ENCODE peak calls at places on chromosomes 16 and 17, in four cellular contexts. C, B, N and H are unnamed samples.

GRCh38 chr17:36545093-36545464 is 360 bp downstream of the GGNBP2 start:
- DNase-seq in C (no peak), N (no peak), B (no peak), H (no peak)

GRCh38 chr16:81292936-81293335 is 21.8 kb upstream of the GAN start:
- DNase-seq in C (no peak), N (no peak), B (no peak), H (no peak)

GRCh38 chr17:69539781-69540319 is 125.4 kb downstream of the MAP2K6 start:
- DNase-seq in C (no peak), N (no peak), B (no peak), H (no peak)

GRCh38 chr16:30472328-30472942 is at the start of gene ITGAL:
- DNase-seq in C (no peak), B (peak), N (no peak), H (no peak)

GRCh38 chr16:58054289-58054688 is 28.7 kb downstream of the MMP15 start:
- DNase-seq in C (no peak), N (no peak), B (no peak), H (no peak)

GRCh38 chr16:66164581-66164980 is 201.9 kb upstream of the CDH5 start:
- DNase-seq in C (no peak), B (no peak), N (no peak), H (no peak)

GRCh38 chr17:38585056-38585804 is 20.5 kb downstream of the SRCIN1 start:
- DNase-seq in N (peak), B (no peak), C (no peak), H (no peak)

GRCh38 chr17:57668332-57668731 is 76.8 kb downstream of the CCDC182 start:
- DNase-seq in C (no peak), B (no peak), N (no peak), H (no peak)

GRCh38 chr17:13087802-13088201 is 70.0 kb upstream of the ELAC2 start:
- DNase-seq in B (no peak), N (no peak), C (no peak), H (no peak)

GRCh38 chr16:67719778-67720144 is 645 bp upstream of the GFOD2 start:
- DNase-seq in B (no peak), C (peak), N (peak), H (peak)

GRCh38 chr17:21823643-21824042 is 131.3 kb downstream of the KCNJ18 start:
- DNase-seq in N (no peak), B (no peak), C (no peak), H (no peak)

GRCh38 chr17:82434216-82434565 is 15.8 kb upstream of the OGFOD3 start:
- DNase-seq in B (no peak), C (no peak), N (no peak), H (no peak)

GRCh38 chr17:73566905-73567782 is 77.1 kb downstream of the SDK2 start:
- DNase-seq in C (no peak), B (no peak), N (no peak), H (no peak)

GRCh38 chr17:48051706-48052486 is 3.7 kb downstream of the NFE2L1 start:
- DNase-seq in C (peak), N (peak), B (no peak), H (no peak)

GRCh38 chr16:8241408-8241807 is 348.9 kb downstream of the TMEM114 start:
- DNase-seq in C (no peak), N (no peak), B (no peak), H (no peak)

GRCh38 chr16:88403794-88404581 is 21.2 kb downstream of the ZNF469 start:
- DNase-seq in C (no peak), N (no peak), B (no peak), H (no peak)

GRCh38 chr17:62802531-62803205 is 5.4 kb downstream of the MARCHF10 start:
- DNase-seq in C (no peak), B (no peak), N (no peak), H (no peak)

GRCh38 chr16:29916979-29917378 is 9.0 kb downstream of the KCTD13 start:
- DNase-seq in N (peak), C (no peak), B (no peak), H (no peak)

GRCh38 chr17:17503566-17504130 is 7.5 kb upstream of the RASD1 start:
- DNase-seq in C (no peak), B (no peak), N (no peak), H (no peak)

GRCh38 chr16:78425957-78426590 is 326.6 kb downstream of the WWOX start:
- DNase-seq in N (no peak), C (no peak), B (no peak), H (peak)

GRCh38 chr16:88479795-88480760 is 27.0 kb downstream of the ZFPM1 start:
- DNase-seq in B (no peak), N (no peak), C (no peak), H (no peak)

GRCh38 chr16:72787519-72788268 is 260.2 kb downstream of the ZFHX3 start:
- DNase-seq in N (no peak), C (no peak), B (peak), H (no peak)

GRCh38 chr16:88705076-88705684 is 1.0 kb downstream of the RNF166 start:
- DNase-seq in N (no peak), C (peak), B (no peak), H (no peak)

GRCh38 chr16:82046941-82047340 is 11.9 kb downstream of the HSD17B2 start:
- DNase-seq in B (no peak), C (no peak), N (no peak), H (no peak)

DNA sequence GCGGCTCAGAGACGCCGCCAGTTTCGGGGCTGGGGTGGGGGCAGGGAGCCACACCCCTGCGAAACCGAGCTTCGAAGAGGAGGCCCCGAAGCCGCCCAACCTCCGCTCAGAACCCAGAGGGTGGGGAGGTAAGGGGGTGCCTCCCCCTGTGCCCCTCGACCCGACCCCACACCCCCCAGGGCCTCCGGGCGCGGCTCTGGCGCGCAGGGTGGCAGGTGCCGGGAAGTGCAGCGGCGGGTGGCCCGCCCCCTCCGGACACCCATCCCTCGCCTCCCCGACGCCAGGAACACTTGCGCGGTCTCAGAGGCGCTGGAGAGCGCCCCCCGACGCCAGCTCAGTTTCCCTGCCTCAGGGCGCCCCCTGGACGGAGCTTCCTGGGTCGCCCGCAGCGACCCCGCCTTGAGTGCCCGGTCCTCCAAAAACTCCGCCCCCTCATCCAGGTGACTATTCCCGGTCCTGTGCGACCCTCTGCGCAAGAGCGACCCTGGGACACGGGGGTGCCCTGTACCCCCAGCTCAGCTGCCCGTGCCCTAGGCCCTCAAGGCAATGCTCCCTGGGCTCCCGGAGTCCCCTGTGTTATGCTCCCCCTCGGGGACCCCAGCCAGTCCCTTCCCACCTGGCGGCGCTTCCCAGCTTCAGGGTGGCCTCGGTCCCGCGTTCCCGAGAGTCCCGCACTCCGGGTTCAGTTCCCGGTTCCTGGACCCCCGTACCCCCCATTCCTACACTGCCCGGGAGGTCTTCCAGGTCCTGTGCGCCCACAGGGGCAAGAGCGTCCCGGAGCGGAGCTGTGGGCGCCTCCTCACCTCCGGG is 562 bp downstream of the PPL start:
- DNase-seq in N (no peak), C (peak), B (no peak), H (no peak)
- TF ChIP-seq FOXM1 in N (no peak), C (no peak), B (no peak), H (no peak)

DNA sequence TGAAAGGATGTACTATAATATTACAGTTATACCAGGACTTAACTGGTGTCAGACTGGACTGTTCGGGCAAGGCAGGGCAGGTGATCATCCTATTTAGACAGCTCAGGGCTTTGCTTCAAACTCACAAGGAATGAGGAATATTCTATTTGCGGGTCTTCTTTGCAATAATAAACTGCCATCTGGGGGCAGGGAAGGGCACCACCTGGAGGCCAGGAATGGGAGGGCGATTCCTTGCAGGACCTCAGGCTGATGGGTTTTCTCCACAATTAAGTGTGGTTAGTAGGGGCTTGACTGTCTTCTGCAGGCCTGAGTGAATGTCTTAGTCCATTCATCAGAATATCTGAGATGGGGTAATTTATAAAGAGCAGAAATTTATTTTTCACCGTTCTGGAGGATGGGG is 424.1 kb downstream of the CA10 start:
- DNase-seq in C (no peak), B (no peak), N (no peak), H (peak)
- TF ChIP-seq FOXK2 in C (no peak), B (no peak), N (no peak), H (no peak)

GRCh38 chr17:78168906-78169793 is 769 bp downstream of the SYNGR2 start:
- DNase-seq in B (no peak), C (peak), N (no peak), H (peak)
- TF ChIP-seq FOXM1 in B (no peak), C (no peak), N (no peak), H (no peak)

GRCh38 chr17:53032861-53033271 is 789.9 kb upstream of the KIF2B start:
- DNase-seq in B (no peak), N (peak), C (peak), H (peak)
- TF ChIP-seq FOXK2 in B (no peak), N (no peak), C (no peak), H (no peak)